ENCODE peak calls at places on chromosomes 7 and 10, in five cellular contexts. R, W, B, Q and N are unnamed samples.

GRCh38 chr7:92835851-92836488 is 403 bp downstream of the CDK6 start:
- DNase-seq in B (peak; percentile 7), R (peak; percentile 81), W (no peak), Q (no peak), N (no peak)

GRCh38 chr10:98338318-98338717 is 70.3 kb upstream of the LOXL4 start:
- DNase-seq in B (no peak), R (no peak), W (no peak), Q (no peak), N (no peak)

GRCh38 chr10:97139651-97140283 is 46.0 kb downstream of the SLIT1 start:
- DNase-seq in W (no peak), B (no peak), Q (no peak), R (no peak), N (no peak)

GRCh38 chr10:31319602-31320178 is 674 bp downstream of the ZEB1 start:
- DNase-seq in Q (no peak), R (no peak), W (no peak), B (no peak), N (no peak)

GRCh38 chr10:76285012-76285411 is 853.6 kb downstream of the LRMDA start:
- DNase-seq in R (no peak), W (no peak), B (peak; percentile 6), Q (no peak), N (no peak)

GRCh38 chr10:111126073-111126472 is 49.2 kb downstream of the ADRA2A start:
- DNase-seq in W (no peak), R (no peak), B (no peak), Q (no peak), N (no peak)

GRCh38 chr10:17216901-17217395 is 11.1 kb upstream of the VIM start:
- DNase-seq in R (no peak), W (no peak), Q (no peak), B (no peak), N (no peak)

GRCh38 chr7:25389489-25390106 is 161.3 kb upstream of the NPVF start:
- DNase-seq in Q (no peak), R (peak; percentile 24), W (peak; percentile 2), B (peak; percentile 13), N (peak; percentile 31)

GRCh38 chr7:151245360-151246160 is 2.9 kb downstream of the SMARCD3 start:
- DNase-seq in B (no peak), W (no peak), Q (no peak), R (peak; percentile 97), N (no peak)

GRCh38 chr7:113128028-113128427 is 9.7 kb upstream of the SMIM30 start:
- DNase-seq in W (no peak), Q (no peak), R (no peak), B (no peak), N (no peak)

GRCh38 chr10:129411146-129411705 is 55.8 kb upstream of the MGMT start:
- DNase-seq in W (no peak), R (no peak), B (no peak), Q (no peak), N (no peak)

GRCh38 chr7:139777304-139777890 is 401 bp downstream of the HIPK2 start:
- DNase-seq in Q (no peak), W (no peak), R (peak; percentile 75), B (no peak), N (no peak)
- H3K9ac ChIP-seq in Q (peak overlapping the region; percentile 48), W (peak overlapping the region; percentile 92), R (peak overlapping the region; percentile 70), B (peak overlapping the region; percentile 95), N (peak overlapping the region; percentile 75)

GRCh38 chr7:18940577-18941134 is 176.8 kb downstream of the TWIST1 start:
- DNase-seq in Q (no peak), W (no peak), R (no peak), B (no peak), N (no peak)
- TF ChIP-seq SP1 in Q (peak; percentile 41), W (no peak), R (no peak), B (no peak), N (no peak)

DNA sequence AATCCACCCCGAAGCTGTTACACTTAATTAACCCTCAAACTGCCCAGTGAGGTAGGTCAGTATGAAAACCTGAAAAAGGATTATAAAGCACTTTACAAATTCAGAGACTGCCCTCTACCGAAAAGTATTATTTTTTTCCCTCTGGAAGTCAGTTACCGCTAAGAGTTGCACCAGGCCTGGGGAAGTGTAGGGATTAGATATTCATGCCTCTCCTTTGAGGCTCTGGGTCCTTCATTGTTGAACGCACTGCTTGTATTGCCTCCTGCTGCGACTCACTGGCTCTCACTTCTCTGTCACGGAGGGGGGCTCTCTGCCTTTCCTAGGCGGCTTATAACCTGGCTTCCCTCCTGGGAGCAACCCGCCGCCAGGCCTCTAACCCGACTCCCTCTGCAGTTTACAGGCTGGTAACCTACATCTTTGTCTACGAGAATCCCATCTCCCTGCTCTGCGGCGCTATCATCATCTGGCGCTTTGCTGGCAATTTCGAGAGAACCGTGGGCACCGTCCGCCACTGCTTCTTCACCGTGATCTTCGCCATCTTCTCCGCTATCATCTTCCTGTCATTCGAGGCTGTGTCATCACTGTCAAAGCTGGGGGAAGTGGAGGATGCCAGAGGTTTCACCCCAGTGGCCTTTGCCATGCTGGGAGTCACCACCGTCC is 2.7 kb downstream of the RHBDD2 start:
- DNase-seq in W (no peak), B (no peak), Q (peak; percentile 73), R (peak; percentile 9), N (no peak)
- TF ChIP-seq YY1 in W (no peak), B (no peak), Q (no peak), R (no peak), N (no peak)

GRCh38 chr10:51733061-51733460 is 33.7 kb upstream of the CSTF2T start:
- DNase-seq in Q (no peak), W (no peak), B (no peak), R (no peak), N (no peak)

GRCh38 chr10:51724038-51724437 is 24.6 kb upstream of the CSTF2T start:
- DNase-seq in B (no peak), W (no peak), Q (no peak), R (no peak), N (no peak)

GRCh38 chr10:51729822-51730530 is 30.6 kb upstream of the CSTF2T start:
- DNase-seq in W (no peak), R (no peak), B (peak; percentile 48), Q (no peak), N (no peak)
- H3K9ac ChIP-seq in W (no peak overlapping the region), R (no peak overlapping the region), B (no peak overlapping the region), Q (no peak overlapping the region), N (no peak overlapping the region)

GRCh38 chr10:21724695-21725371 is 190.8 kb downstream of the MLLT10 start:
- DNase-seq in W (peak; percentile 59), B (peak; percentile 98), R (peak; percentile 63), Q (no peak), N (peak; percentile 93)
- TF ChIP-seq SP1 in W (no peak), B (no peak), R (no peak), Q (no peak), N (peak; percentile 61)

DNA sequence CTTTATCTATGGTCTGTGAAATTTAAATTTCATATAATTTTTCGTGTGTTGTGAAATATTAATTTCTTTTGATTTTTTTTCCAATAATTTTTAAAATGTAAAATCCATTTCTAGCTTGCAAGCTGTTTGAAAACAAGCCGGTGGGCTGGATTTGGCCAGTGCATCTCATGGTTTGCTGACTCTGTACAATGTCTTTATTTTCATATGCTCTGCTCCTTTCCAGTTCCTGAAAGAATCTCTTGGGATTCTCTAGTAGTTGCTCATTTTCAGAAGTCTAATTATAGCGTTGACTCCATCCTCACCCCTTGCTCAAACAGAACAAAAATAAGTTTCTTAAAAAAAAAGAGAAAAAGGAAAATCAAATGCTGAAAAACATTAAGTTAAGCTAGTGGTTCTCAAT is 21.4 kb downstream of the UBN2 start:
- DNase-seq in Q (no peak), W (no peak), B (no peak), R (no peak), N (no peak)
- TF ChIP-seq YY1 in Q (no peak), W (no peak), B (no peak), R (no peak), N (no peak)

GRCh38 chr10:11177926-11178453 is 160.3 kb downstream of the CELF2 start:
- DNase-seq in B (no peak), W (no peak), R (peak; percentile 30), Q (no peak), N (no peak)

GRCh38 chr10:11178606-11179221 is 161.0 kb downstream of the CELF2 start:
- DNase-seq in B (no peak), W (peak; percentile 98), R (peak; percentile 84), Q (no peak), N (no peak)

GRCh38 chr10:11181996-11182395 is 164.3 kb downstream of the CELF2 start:
- DNase-seq in R (no peak), W (no peak), B (no peak), Q (no peak), N (no peak)

GRCh38 chr10:11179231-11180105 is 161.8 kb downstream of the CELF2 start:
- DNase-seq in B (no peak), R (no peak), W (no peak), Q (no peak), N (no peak)

GRCh38 chr10:11180228-11180627 is 162.6 kb downstream of the CELF2 start:
- DNase-seq in Q (no peak), B (no peak), R (no peak), W (no peak), N (no peak)
- H3K9ac ChIP-seq in Q (no peak overlapping the region), B (no peak overlapping the region), R (no peak overlapping the region), W (peak overlapping the region; percentile 78), N (no peak overlapping the region)

GRCh38 chr10:74901240-74901827 is 74.9 kb downstream of the KAT6B start:
- DNase-seq in Q (no peak), R (no peak), W (no peak), B (no peak), N (no peak)
- TF ChIP-seq SP1 in Q (no peak), R (no peak), W (no peak), B (no peak), N (no peak)

GRCh38 chr10:132480356-132480755 is 57.2 kb upstream of the INPP5A start:
- DNase-seq in Q (no peak), B (no peak), R (no peak), W (no peak), N (no peak)

GRCh38 chr10:132481690-132482089 is 55.9 kb upstream of the INPP5A start:
- DNase-seq in W (no peak), Q (no peak), R (no peak), B (no peak), N (no peak)

GRCh38 chr10:132483394-132483793 is 54.2 kb upstream of the INPP5A start:
- DNase-seq in R (no peak), B (no peak), W (no peak), Q (no peak), N (no peak)

GRCh38 chr10:132479603-132480221 is 57.9 kb upstream of the INPP5A start:
- DNase-seq in R (no peak), Q (no peak), W (no peak), B (no peak), N (no peak)

DNA sequence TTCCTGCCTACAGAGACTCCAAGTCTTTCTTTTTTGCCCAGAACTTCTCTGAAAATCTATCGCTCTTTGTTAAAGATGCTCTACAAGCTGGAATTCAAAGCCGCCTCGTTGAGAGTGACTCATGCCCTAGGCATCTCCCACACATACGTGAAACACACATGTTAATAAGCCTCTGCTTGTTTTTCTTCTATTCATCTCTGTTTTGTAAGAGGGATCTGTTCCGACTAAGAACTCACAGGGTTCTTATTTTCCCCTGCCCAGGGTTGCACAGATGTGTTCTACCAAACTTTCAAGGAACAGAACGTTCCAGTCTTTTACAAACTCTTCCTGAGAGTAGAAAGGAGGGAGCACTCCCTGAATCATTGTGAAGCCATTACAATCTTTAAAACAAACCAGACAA is 55.5 kb upstream of the INPP5A start:
- DNase-seq in Q (no peak), W (no peak), B (peak; percentile 44), R (no peak), N (no peak)
- TF ChIP-seq YY1 in Q (no peak), W (no peak), B (no peak), R (no peak), N (no peak)